ENCODE peak calls at places on chromosomes 4 and X, in nine cellular contexts. H, P, V, G, F, O, Y, Z and J are unnamed samples.
A peak's percentile ranks its signal among the peaks of the same experiment; 100 is the strongest.

GRCh38 chrX:130974323-130974722 is 71.3 kb upstream of the ENOX2 start:
- DNase-seq in H (no peak), P (no peak), V (no peak), G (no peak), F (peak; percentile 28), O (no peak), Y (no peak), Z (no peak), J (no peak)

GRCh38 chr4:144709159-144709558 is 63.2 kb downstream of the HHIP start:
- DNase-seq in H (peak; percentile 23), P (no peak), V (no peak), G (no peak), F (peak; percentile 63), O (no peak), Y (no peak), Z (no peak), J (no peak)

GRCh38 chr4:141899541-141899940 is 263.2 kb downstream of the IL15 start:
- DNase-seq in H (no peak), P (no peak), V (no peak), G (no peak), F (no peak), O (no peak), Y (no peak), Z (no peak), J (no peak)

GRCh38 chr4:44928062-44928380 is 201.7 kb upstream of the GNPDA2 start:
- DNase-seq in H (no peak), P (no peak), V (no peak), G (no peak), F (no peak), O (no peak), Y (no peak), Z (no peak), J (no peak)

GRCh38 chrX:13418126-13419091 is 98.6 kb upstream of the ATXN3L start:
- DNase-seq in H (no peak), P (no peak), V (no peak), G (no peak), F (peak; percentile 60), O (no peak), Y (no peak), Z (no peak), J (no peak)

GRCh38 chrX:40166582-40166981 is 68.8 kb upstream of the BCOR start:
- DNase-seq in H (no peak), P (peak; percentile 90), V (no peak), G (no peak), F (no peak), O (no peak), Y (peak; percentile 80), Z (no peak), J (no peak)

GRCh38 chr4:53571936-53572580 is 19.2 kb downstream of the LNX1 start:
- DNase-seq in H (no peak), P (no peak), V (no peak), G (no peak), F (no peak), O (no peak), Y (no peak), Z (no peak), J (no peak)

GRCh38 chr4:89152972-89153371 is 41.6 kb downstream of the TIGD2 start:
- DNase-seq in H (peak; percentile 24), P (no peak), V (no peak), G (no peak), F (no peak), O (no peak), Y (no peak), Z (no peak), J (no peak)

GRCh38 chr4:140529434-140529833 is 5.5 kb downstream of the ELMOD2 start:
- DNase-seq in H (no peak), P (peak; percentile 34), V (no peak), G (no peak), F (no peak), O (no peak), Y (no peak), Z (no peak), J (no peak)

GRCh38 chr4:997375-998071 is 4.3 kb upstream of the SLC26A1 start:
- DNase-seq in H (peak; percentile 78), P (peak; percentile 19), V (no peak), G (no peak), F (no peak), O (no peak), Y (no peak), Z (no peak), J (peak; percentile 77)

GRCh38 chrX:103727115-103727514 is 16.4 kb downstream of the TMEM31 start:
- DNase-seq in H (peak; percentile 52), P (no peak), V (no peak), G (no peak), F (no peak), O (no peak), Y (no peak), Z (no peak), J (no peak)

GRCh38 chr4:161919442-161920220 is 244.2 kb downstream of the FSTL5 start:
- DNase-seq in H (no peak), P (no peak), V (no peak), G (no peak), F (no peak), O (no peak), Y (no peak), Z (no peak), J (no peak)

GRCh38 chrX:103806862-103807474 is 25.1 kb downstream of the RAB9B start:
- DNase-seq in H (no peak), P (no peak), V (no peak), G (no peak), F (no peak), O (no peak), Y (no peak), Z (no peak), J (no peak)

GRCh38 chr4:83582289-83582756 is 46.4 kb downstream of the GPAT3 start:
- DNase-seq in H (no peak), P (peak; percentile 35), V (peak; percentile 65), G (peak; percentile 81), F (peak; percentile 72), O (no peak), Y (peak; percentile 58), Z (no peak), J (no peak)

DNA sequence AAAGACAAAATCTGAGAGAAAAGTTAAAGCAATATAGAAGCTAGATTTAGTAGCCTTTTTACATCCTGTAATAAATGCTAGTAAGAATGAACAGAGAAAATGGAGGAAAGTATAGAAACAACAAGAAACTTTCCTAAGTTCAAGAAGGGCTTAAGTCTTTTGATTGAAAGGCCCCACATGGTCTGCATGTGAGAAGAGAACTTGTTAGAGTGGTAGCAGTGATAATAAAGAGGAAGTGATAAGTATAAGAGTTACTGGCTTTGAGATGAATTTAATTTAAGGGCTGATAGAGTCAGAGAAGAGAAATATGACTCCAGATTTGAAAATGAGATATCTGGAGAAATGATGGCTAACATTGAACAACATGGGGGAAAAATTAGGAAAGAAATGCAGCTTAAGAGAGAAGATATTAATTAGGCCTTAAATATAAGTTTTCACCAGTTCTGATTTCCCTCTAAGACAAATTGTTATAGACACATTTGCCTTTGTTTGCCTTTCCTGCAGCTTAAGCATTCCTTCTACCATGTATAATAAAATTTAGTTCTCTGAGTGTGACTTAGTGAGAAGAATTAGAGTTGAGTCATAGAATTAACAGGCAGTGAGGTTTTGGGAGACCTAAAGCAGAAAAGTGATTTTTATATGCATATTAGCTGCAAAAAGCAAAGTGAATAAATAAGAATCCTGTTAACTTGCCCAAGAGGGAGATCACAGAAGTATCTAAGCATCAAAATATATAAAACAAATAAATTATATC is 18.4 kb downstream of the ZFX start:
- DNase-seq in H (no peak), P (no peak), V (no peak), G (no peak), F (no peak), O (no peak), Y (peak; percentile 37), Z (no peak), J (no peak)
- H3K4me1 ChIP-seq in H (peaks cover 34% of the 10 kb centered on the region), P (no peaks in the 10 kb centered on the region), V (peaks cover 3% of the 10 kb centered on the region), G (peaks cover 4% of the 10 kb centered on the region), F (peaks cover 12% of the 10 kb centered on the region), O (peaks cover 17% of the 10 kb centered on the region), Y (peaks cover 35% of the 10 kb centered on the region), Z (peaks cover 83% of the 10 kb centered on the region), J (peaks cover 34% of the 10 kb centered on the region)

GRCh38 chr4:2292679-2293108 is 30.8 kb upstream of the MXD4 start:
- DNase-seq in H (no peak), P (peak; percentile 62), V (no peak), G (no peak), F (no peak), O (no peak), Y (no peak), Z (no peak), J (no peak)
- H3K36me3 ChIP-seq in H (no peaks in the 10 kb centered on the region), P (no peaks in the 10 kb centered on the region), V (no peaks in the 10 kb centered on the region), G (no peaks in the 10 kb centered on the region), F (no peaks in the 10 kb centered on the region), O (no peaks in the 10 kb centered on the region), Y (no peaks in the 10 kb centered on the region), Z (no peaks in the 10 kb centered on the region), J (peaks cover 3% of the 10 kb centered on the region)

GRCh38 chr4:77349361-77349760 is 192.4 kb downstream of the CCNG2 start:
- DNase-seq in H (no peak), P (no peak), V (no peak), G (no peak), F (no peak), O (no peak), Y (no peak), Z (no peak), J (no peak)

GRCh38 chr4:77349796-77350195 is 192.8 kb downstream of the CCNG2 start:
- DNase-seq in H (no peak), P (no peak), V (no peak), G (no peak), F (peak; percentile 82), O (no peak), Y (no peak), Z (no peak), J (no peak)

GRCh38 chr4:77352192-77352591 is 195.2 kb downstream of the CCNG2 start:
- DNase-seq in H (no peak), P (no peak), V (no peak), G (no peak), F (no peak), O (no peak), Y (no peak), Z (no peak), J (no peak)

GRCh38 chr4:77347341-77347740 is 190.3 kb downstream of the CCNG2 start:
- DNase-seq in H (no peak), P (no peak), V (peak; percentile 5), G (peak; percentile 66), F (no peak), O (no peak), Y (no peak), Z (no peak), J (no peak)

GRCh38 chr4:77348815-77349214 is 191.8 kb downstream of the CCNG2 start:
- DNase-seq in H (no peak), P (no peak), V (no peak), G (no peak), F (no peak), O (no peak), Y (no peak), Z (no peak), J (no peak)
- TF ChIP-seq CTCF in H (no peak), P (no peak), V (no peak), G (no peak), F (no peak), O (no peak), Y (no peak), Z (no peak), J (no peak)

DNA sequence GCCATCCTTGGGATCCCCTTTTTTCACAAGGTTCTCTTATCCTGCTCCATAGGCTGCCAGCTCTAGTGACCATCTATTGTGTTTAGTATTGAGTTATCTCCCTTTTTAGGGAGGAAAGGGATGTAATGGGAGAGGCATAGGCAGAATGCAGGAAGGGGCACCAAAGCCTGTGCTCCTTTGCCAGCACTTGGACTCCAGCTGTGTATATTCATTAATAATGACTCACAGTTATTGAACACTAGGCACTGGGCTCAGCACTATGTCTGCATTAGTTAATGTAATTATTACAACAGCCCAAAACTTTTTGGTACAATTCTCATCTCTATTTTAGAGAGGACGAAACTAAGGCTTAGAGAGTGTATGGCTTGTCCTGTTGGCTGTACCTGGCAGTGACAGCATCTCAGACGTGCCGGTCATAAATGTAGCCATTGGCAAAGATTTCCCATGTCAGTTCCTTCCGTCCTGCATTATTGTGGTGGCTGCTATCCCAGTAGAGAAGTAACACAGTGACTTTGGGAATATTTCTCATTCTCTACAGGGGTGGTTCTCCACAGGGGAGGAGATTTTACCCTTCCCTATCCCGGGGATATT is 90.3 kb downstream of the AFF1 start:
- DNase-seq in H (no peak), P (no peak), V (no peak), G (no peak), F (no peak), O (no peak), Y (no peak), Z (no peak), J (no peak)
- H3K4me1 ChIP-seq in H (peaks cover 55% of the 10 kb centered on the region), P (peaks cover 29% of the 10 kb centered on the region), V (peaks cover 9% of the 10 kb centered on the region), G (peaks cover 21% of the 10 kb centered on the region), F (no peaks in the 10 kb centered on the region), O (peaks cover 50% of the 10 kb centered on the region), Y (peaks cover 44% of the 10 kb centered on the region), Z (peaks cover 97% of the 10 kb centered on the region), J (peaks cover 79% of the 10 kb centered on the region)